ENCODE peak calls at places on chromosome 9, in four cellular contexts. T is A549, C is A673, V is heart right ventricle. A is an unnamed sample.

GRCh38 chr9:111627260-111627963 is 3.7 kb upstream of the DNAJC25 start:
- DNase-seq in V (no peak), C (no peak), T (no peak), A (no peak)

GRCh38 chr9:137753192-137753765 is 124.3 kb upstream of the CACNA1B start:
- DNase-seq in V (no peak), T (no peak), C (no peak), A (peak)

GRCh38 chr9:27365977-27366376 is 69.0 kb upstream of the EQTN start:
- DNase-seq in C (peak), T (no peak), V (no peak), A (no peak)

GRCh38 chr9:102035929-102036328 is 297.5 kb upstream of the GRIN3A start:
- DNase-seq in C (no peak), T (no peak), V (no peak), A (no peak)

GRCh38 chr9:3480353-3480655 is 45.5 kb downstream of the RFX3 start:
- DNase-seq in V (no peak), T (no peak), C (no peak), A (no peak)

GRCh38 chr9:92774274-92774673 is 9.6 kb upstream of the BICD2 start:
- DNase-seq in T (no peak), C (peak), V (no peak), A (no peak)

GRCh38 chr9:93107151-93107824 is 11.3 kb downstream of the CARD19 start:
- DNase-seq in C (no peak), V (no peak), T (no peak), A (peak)

GRCh38 chr9:17742065-17742464 is 163.2 kb downstream of the SH3GL2 start:
- DNase-seq in T (no peak), V (no peak), C (peak), A (no peak)

GRCh38 chr9:122056484-122056883 is 36.6 kb downstream of the TTLL11 start:
- DNase-seq in C (no peak), T (no peak), V (no peak), A (no peak)

GRCh38 chr9:87550253-87550954 is 52.7 kb downstream of the DAPK1 start:
- DNase-seq in T (no peak), C (no peak), V (no peak), A (no peak)

GRCh38 chr9:91301161-91301560 is 60.6 kb downstream of the AUH start:
- DNase-seq in C (no peak), T (no peak), V (no peak), A (no peak)

GRCh38 chr9:72596451-72597180 is 75.2 kb downstream of the TMC1 start:
- DNase-seq in C (no peak), T (no peak), V (no peak), A (no peak)

GRCh38 chr9:36163049-36163839 is 5.9 kb upstream of the CCIN start:
- DNase-seq in C (no peak), T (no peak), V (peak), A (no peak)

GRCh38 chr9:133099726-133100517 is 21.1 kb downstream of the RALGDS start:
- DNase-seq in V (no peak), C (no peak), T (no peak), A (peak)

GRCh38 chr9:131395027-131395744 is 1.3 kb downstream of the PRRC2B start:
- DNase-seq in C (no peak), V (peak), T (no peak), A (peak)

GRCh38 chr9:90966475-90967150 is 165.0 kb downstream of the SYK start:
- DNase-seq in C (no peak), T (no peak), V (no peak), A (no peak)

GRCh38 chr9:76878933-76879332 is 27.0 kb downstream of the PRUNE2 start:
- DNase-seq in C (no peak), T (no peak), V (no peak), A (no peak)

GRCh38 chr9:136051568-136052432 is 43.3 kb downstream of the NACC2 start:
- DNase-seq in T (peak), C (peak), V (peak), A (peak)

GRCh38 chr9:134302130-134302817 is 24.0 kb upstream of the RXRA start:
- DNase-seq in T (no peak), C (no peak), V (no peak), A (no peak)

GRCh38 chr9:129544766-129545165 is 76.1 kb downstream of the C9orf50 start:
- DNase-seq in C (no peak), V (no peak), T (no peak), A (no peak)

GRCh38 chr9:68779558-68780376 is 74.7 kb downstream of the PIP5K1B start:
- DNase-seq in V (peak), T (peak), C (peak), A (peak)

GRCh38 chr9:16236326-16236725 is 634.1 kb downstream of the BNC2 start:
- DNase-seq in V (no peak), T (no peak), C (no peak), A (no peak)

GRCh38 chr9:21543187-21543586 is 61.1 kb upstream of the IFNE start:
- DNase-seq in C (no peak), T (no peak), V (no peak), A (no peak)

GRCh38 chr9:129887210-129888084 is 52.2 kb downstream of the USP20 start:
- DNase-seq in V (no peak), T (no peak), C (peak), A (no peak)

GRCh38 chr9:135340726-135341475 is 138.7 kb upstream of the PPP1R26 start:
- DNase-seq in T (no peak), V (no peak), C (peak), A (peak)

GRCh38 chr9:16207161-16207560 is 654.3 kb downstream of the CCDC171 start:
- DNase-seq in V (peak), C (peak), T (no peak), A (no peak)

GRCh38 chr9:35798658-35799366 is 7.4 kb downstream of the NPR2 start:
- DNase-seq in T (no peak), V (no peak), C (no peak), A (no peak)

GRCh38 chr9:124008307-124008854 is 3.2 kb upstream of the LHX2 start:
- DNase-seq in V (no peak), C (no peak), T (peak), A (no peak)

GRCh38 chr9:114348261-114348905 is 18.7 kb downstream of the ORM2 start:
- DNase-seq in V (no peak), C (no peak), T (no peak), A (no peak)

GRCh38 chr9:114350636-114351396 is 21.1 kb downstream of the ORM2 start:
- DNase-seq in V (no peak), T (no peak), C (no peak), A (no peak)

GRCh38 chr9:114348906-114349482 is 19.3 kb downstream of the ORM2 start:
- DNase-seq in V (peak), T (peak), C (peak), A (peak)

GRCh38 chr9:114351932-114352331 is 22.3 kb downstream of the ORM2 start:
- DNase-seq in T (no peak), V (no peak), C (no peak), A (no peak)

GRCh38 chr9:114349713-114350480 is 20.2 kb downstream of the ORM2 start:
- DNase-seq in C (no peak), V (no peak), T (no peak), A (no peak)
- H3K27ac ChIP-seq in C (peak), V (no peak), T (peak), A (peak)

GRCh38 chr9:128190013-128190412 is 1.4 kb downstream of the CIZ1 start:
- DNase-seq in C (no peak), V (no peak), T (no peak), A (no peak)

GRCh38 chr9:128192601-128193371 is 1.4 kb upstream of the CIZ1 start:
- DNase-seq in C (peak), V (peak), T (peak), A (peak)

GRCh38 chr9:128191406-128192046 is at the start of gene CIZ1:
- DNase-seq in C (peak), V (peak), T (peak), A (peak)

GRCh38 chr9:128190516-128191405 is 611 bp downstream of the CIZ1 start:
- DNase-seq in V (peak), C (no peak), T (no peak), A (no peak)

DNA sequence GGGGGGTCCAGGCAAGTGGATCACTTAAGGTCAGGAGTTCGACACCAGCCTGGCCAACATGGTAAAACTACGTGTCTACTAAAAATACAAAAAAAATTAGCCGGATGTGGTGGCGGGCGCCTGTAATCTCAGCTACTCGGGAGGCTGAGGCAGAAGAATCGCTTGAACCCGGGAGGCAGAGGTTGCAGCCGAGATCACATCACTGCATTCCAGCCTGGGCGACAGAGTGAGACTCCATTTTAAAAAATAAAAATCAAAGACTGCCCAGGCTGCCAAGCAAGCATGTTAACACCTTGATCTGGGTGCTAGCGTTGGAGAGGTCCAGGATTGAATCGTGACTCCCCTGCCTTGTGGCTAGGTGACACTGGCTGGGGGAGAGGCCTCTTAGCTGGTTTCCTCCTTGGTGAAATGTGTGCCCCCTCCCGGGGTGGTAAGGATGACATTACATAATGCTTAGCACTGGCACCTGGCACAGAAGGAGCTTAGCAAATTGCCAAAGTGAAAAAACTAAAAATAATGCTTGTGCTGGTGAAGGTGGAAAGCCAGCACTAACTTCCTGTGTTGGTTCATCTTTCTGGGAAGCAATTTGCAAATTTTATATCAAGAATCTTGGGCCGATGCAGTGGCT is 2.2 kb upstream of the CIZ1 start:
- DNase-seq in C (no peak), T (no peak), V (peak), A (no peak)
- H3K27ac ChIP-seq in C (no peak), T (peak), V (peak), A (no peak)

DNA sequence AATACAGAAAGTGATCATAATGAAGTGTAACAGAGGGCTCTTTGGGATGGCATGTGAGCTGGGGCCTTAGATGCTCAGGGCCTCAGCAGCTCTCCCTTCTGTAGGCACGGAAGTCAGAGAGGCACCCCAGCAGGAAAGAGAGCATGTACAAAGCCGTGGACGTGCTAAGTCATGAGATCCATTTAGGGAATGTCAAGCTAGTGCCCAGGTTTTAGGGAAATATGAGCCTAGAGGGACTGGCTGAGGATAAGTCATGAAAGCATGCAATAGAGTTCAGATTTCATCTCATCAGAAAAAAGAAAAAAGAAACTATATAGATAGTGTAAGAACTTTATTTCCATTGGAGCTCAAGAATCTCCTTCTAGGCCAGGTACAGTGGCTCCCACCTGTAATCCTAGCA is 379.5 kb upstream of the KLF4 start:
- DNase-seq in C (no peak), V (no peak), T (no peak), A (no peak)
- H3K27ac ChIP-seq in C (no peak), V (no peak), T (no peak), A (no peak)

DNA sequence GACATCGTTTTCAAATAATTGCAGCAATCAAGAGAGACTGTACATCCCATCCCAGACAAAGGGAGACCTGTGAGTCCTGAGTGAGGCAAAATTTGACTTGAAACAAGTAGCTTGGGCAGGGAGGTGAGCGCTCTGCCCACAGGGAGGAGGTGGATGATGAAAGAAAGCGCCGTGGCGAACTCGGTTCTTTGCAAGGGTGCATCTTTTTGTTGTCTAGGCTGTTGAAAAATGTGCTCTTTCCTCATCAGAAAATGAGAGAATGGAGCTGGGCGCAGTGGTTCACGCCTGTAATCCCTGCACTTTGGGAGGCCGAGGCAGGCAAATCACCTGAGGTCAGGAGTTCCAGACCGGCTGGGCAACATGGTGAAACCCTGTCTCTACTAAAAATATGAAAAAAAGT is 150.5 kb downstream of the GAPVD1 start:
- DNase-seq in T (no peak), V (no peak), C (no peak), A (peak)
- H3K27ac ChIP-seq in T (no peak), V (no peak), C (no peak), A (no peak)

GRCh38 chr9:100377015-100377414 is 24.3 kb upstream of the TEX10 start:
- DNase-seq in C (no peak), T (no peak), V (no peak), A (no peak)
- H3K27ac ChIP-seq in C (no peak), T (no peak), V (no peak), A (no peak)

DNA sequence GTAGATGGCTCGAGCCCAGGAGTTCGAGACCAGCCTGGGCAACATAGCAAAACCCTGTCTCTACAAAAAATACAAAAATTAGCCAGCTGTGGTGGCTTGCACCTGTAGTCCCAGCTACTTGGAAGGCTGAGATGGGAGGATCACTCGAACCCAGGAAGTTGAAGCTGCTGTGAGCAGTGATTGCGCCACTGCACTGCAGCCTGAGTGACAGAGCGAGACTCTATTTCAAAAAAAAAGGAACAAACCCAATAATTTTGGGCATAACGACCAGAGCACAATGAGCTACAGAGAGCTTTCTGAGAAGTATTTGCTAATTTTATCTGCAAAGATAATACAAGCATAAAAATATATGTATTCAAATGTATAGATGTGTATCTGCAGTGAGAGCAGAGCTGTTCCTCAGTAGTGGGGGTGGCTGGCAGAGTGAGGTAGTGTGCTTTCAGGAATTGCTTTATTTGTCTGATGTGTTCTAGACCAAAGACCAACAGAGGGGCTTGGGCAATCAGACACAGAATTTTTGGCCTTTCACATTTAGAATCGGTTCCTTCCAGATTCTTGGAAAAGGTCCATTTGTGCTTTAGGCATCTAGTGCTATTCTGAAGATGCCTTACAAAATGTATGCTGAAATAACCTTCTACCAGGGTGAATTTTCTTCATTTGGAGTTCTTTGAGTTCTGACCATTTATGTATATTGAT is 5.2 kb downstream of the DOCK8 start:
- DNase-seq in T (no peak), C (no peak), V (peak), A (peak)
- H3K27ac ChIP-seq in T (no peak), C (no peak), V (no peak), A (peak)

GRCh38 chr9:89661391-89661949 is 56.7 kb downstream of the GADD45G start:
- DNase-seq in C (no peak), T (no peak), V (no peak), A (no peak)

GRCh38 chr9:89663264-89663970 is 58.6 kb downstream of the GADD45G start:
- DNase-seq in C (no peak), T (no peak), V (no peak), A (no peak)

GRCh38 chr9:89660286-89660685 is 55.5 kb downstream of the GADD45G start:
- DNase-seq in T (no peak), V (no peak), C (no peak), A (no peak)

GRCh38 chr9:89662718-89663246 is 58.0 kb downstream of the GADD45G start:
- DNase-seq in T (no peak), V (no peak), C (no peak), A (peak)

GRCh38 chr9:89661956-89662717 is 57.3 kb downstream of the GADD45G start:
- DNase-seq in V (peak), C (peak), T (peak), A (peak)
- H3K27ac ChIP-seq in V (peak), C (peak), T (peak), A (peak)

DNA sequence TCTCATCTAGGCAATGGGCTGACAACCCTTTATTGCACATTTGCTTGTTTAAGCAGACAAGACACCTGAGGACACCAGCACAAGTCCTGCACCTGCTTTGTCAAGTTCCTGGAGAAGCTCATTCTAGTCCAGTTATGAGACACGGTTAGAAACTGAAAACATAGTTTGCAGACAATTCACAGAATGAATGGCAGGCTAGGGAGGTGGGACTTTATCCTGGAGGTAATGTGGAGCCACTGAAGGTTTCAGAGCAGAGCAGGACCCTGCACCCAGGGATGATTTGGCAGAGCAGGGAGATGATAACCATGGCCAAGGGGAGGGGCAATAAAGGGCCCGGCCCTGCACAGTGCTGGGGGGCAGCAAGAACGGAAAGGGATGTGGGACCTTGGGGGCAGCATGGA is 50.7 kb upstream of the SLC25A51 start:
- DNase-seq in T (no peak), V (no peak), C (no peak), A (no peak)
- H3K27ac ChIP-seq in T (peak), V (no peak), C (no peak), A (no peak)

GRCh38 chr9:126498331-126498730 is 115.4 kb upstream of the LMX1B start:
- DNase-seq in C (no peak), V (no peak), T (no peak), A (peak)
- H3K27ac ChIP-seq in C (no peak), V (no peak), T (no peak), A (no peak)